ENCODE peak calls at places on chromosomes 5 and 9, in five cellular contexts. B, K, T, W and I are unnamed samples.

GRCh38 chr5:38431242-38431853 is 125.1 kb downstream of the LIFR start:
- DNase-seq in T (no peak), K (no peak), W (no peak), B (no peak), I (no peak)

GRCh38 chr5:132396589-132397001 is 27.1 kb downstream of the SLC22A5 start:
- DNase-seq in T (no peak), B (no peak), W (no peak), K (no peak), I (no peak)

GRCh38 chr9:136016221-136016881 is 55.2 kb upstream of the UBAC1 start:
- DNase-seq in B (no peak), W (no peak), K (no peak), T (no peak), I (no peak)

GRCh38 chr9:98665511-98665910 is 43.2 kb downstream of the GABBR2 start:
- DNase-seq in B (no peak), W (no peak), K (no peak), T (no peak), I (no peak)

GRCh38 chr5:163460562-163461176 is at the start of gene HMMR:
- DNase-seq in B (no peak), T (no peak), W (no peak), K (no peak), I (no peak)

GRCh38 chr5:177495243-177496060 is 2.0 kb downstream of the PDLIM7 start:
- DNase-seq in T (peak), K (no peak), B (peak), W (peak), I (peak)

GRCh38 chr9:76729980-76730737 is 34.1 kb upstream of the PCA3 start:
- DNase-seq in B (no peak), T (no peak), W (no peak), K (no peak), I (no peak)

GRCh38 chr9:96550659-96551058 is 69.0 kb downstream of the CDC14B start:
- DNase-seq in K (no peak), B (no peak), W (no peak), T (no peak), I (no peak)

GRCh38 chr5:23631283-23632045 is 124.1 kb downstream of the PRDM9 start:
- DNase-seq in W (no peak), K (no peak), T (peak), B (no peak), I (peak)

GRCh38 chr5:155024015-155024414 is 10.5 kb downstream of the KIF4B start:
- DNase-seq in W (no peak), T (no peak), B (no peak), K (no peak), I (no peak)

DNA sequence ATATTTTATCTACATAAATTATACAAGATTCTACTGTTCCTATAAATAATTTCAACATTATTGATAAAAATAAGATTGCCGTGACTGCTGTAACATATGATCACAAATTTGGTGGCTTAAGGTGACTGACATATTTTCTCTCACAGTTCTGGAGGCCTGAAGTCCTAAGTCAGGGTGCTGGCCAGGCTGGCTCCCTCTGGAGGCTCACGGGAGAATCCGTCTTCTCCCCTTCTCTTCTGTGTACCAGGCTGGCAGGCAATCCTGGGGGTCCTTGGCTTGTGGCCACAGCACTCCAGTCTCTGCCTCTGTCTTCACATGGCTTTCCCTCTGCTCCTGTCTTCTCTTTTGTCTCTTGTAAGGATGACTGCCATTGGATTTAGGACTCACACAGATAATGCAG is 31.7 kb upstream of the IRX2 start:
- DNase-seq in K (no peak), T (no peak), W (no peak), B (peak), I (no peak)
- TF ChIP-seq CTCF in K (no peak), T (no peak), W (no peak), B (peak), I (no peak)

DNA sequence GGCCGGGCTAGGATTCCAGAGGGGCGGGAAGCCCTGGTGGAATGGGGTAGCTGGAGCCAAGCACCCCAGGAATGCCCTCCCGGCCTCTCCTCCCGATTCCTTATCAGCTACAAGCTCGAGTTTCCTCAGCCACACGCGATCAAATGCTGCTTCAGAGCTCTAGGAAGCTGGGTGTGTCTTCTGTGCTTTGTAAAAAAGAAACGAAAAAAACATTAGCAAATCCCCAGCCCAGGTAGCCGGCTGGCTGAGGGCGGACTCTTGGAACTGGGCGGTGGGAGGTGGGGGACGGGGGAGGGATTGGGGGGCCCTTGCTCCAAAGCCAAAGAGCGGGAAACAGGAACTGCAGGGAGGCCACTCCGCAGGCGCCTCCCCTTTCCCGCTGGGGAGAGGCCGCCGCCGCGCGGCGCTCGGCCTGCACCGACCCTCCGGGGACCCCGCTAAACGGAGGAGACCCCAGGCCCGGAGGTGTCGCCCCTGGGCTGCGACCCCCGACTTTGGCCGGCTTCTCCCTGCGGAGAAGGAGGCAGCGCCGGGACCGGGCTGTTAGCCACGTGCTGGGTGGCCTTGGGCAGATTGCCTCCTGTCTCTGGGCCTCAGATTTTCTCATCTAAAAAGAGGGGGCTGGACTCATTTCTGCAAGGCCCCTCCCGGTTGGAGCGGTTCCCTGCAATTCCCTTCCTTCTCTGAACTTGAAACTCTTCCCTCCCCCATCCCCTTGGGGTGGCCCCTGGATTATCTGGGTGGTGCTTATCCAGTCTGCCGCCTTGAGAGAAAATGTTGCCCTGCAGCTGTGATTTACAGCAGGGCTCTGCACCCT is 40.9 kb upstream of the FABP6 start:
- DNase-seq in B (peak), T (peak), W (peak), K (no peak), I (peak)
- TF ChIP-seq CTCF in B (no peak), T (no peak), W (no peak), K (no peak), I (no peak)

GRCh38 chr5:134911285-134912215 is 6.6 kb downstream of the PCBD2 start:
- DNase-seq in T (no peak), W (no peak), K (no peak), B (no peak), I (no peak)

GRCh38 chr5:134913795-134914194 is 8.9 kb downstream of the PCBD2 start:
- DNase-seq in T (no peak), K (no peak), W (no peak), B (no peak), I (no peak)

GRCh38 chr5:134920848-134921575 is 16.1 kb downstream of the PCBD2 start:
- DNase-seq in W (no peak), T (no peak), K (no peak), B (no peak), I (no peak)

GRCh38 chr5:134913254-134913653 is 8.3 kb downstream of the PCBD2 start:
- DNase-seq in T (no peak), B (no peak), K (no peak), W (no peak), I (no peak)

GRCh38 chr5:134917070-134917831 is 12.3 kb downstream of the PCBD2 start:
- DNase-seq in K (no peak), T (no peak), B (no peak), W (no peak), I (no peak)
- TF ChIP-seq CTCF in K (peak), T (peak), B (peak), W (peak), I (peak)

GRCh38 chr9:34332370-34332964 is 3.1 kb downstream of the NUDT2 start:
- DNase-seq in W (no peak), T (peak), B (peak), K (peak), I (peak)
- TF ChIP-seq CTCF in W (peak), T (peak), B (peak), K (peak), I (peak)